ENCODE peak calls at places on chromosomes 6 and 20, in four cellular contexts. I is A549, N is SK-N-SH, P is K562. F is an unnamed sample.

GRCh38 chr6:115796061-115796460 is 264.6 kb downstream of the FRK start:
- DNase-seq in P (no peak), I (no peak), N (no peak), F (no peak)

GRCh38 chr6:22041797-22042489 is 254.9 kb downstream of the PRL start:
- DNase-seq in P (no peak), N (no peak), I (no peak), F (peak)

GRCh38 chr20:35000311-35000921 is 44.7 kb downstream of the MYH7B start:
- DNase-seq in I (no peak), N (no peak), P (no peak), F (no peak)

GRCh38 chr6:39051399-39052122 is 3.0 kb downstream of the GLP1R start:
- DNase-seq in I (no peak), N (no peak), P (no peak), F (no peak)

GRCh38 chr20:61520076-61520639 is 268.1 kb downstream of the CDH4 start:
- DNase-seq in P (no peak), N (no peak), I (no peak), F (no peak)

GRCh38 chr6:150290429-150290828 is 78.4 kb upstream of the IYD start:
- DNase-seq in I (no peak), P (no peak), N (no peak), F (peak)

GRCh38 chr20:21522479-21523397 is 8.9 kb upstream of the NKX2-2 start:
- DNase-seq in N (peak), P (no peak), I (no peak), F (no peak)

GRCh38 chr6:145406733-145407256 is 328.5 kb downstream of the EPM2A start:
- DNase-seq in N (no peak), I (no peak), P (no peak), F (no peak)

GRCh38 chr20:39111359-39112195 is 149.4 kb downstream of the DHX35 start:
- DNase-seq in N (no peak), P (no peak), I (no peak), F (no peak)

GRCh38 chr20:7770578-7770977 is 169.7 kb downstream of the HAO1 start:
- DNase-seq in P (no peak), N (no peak), I (no peak), F (no peak)

GRCh38 chr6:150464966-150465365 is 96.2 kb downstream of the IYD start:
- DNase-seq in I (no peak), P (no peak), N (no peak), F (no peak)

DNA sequence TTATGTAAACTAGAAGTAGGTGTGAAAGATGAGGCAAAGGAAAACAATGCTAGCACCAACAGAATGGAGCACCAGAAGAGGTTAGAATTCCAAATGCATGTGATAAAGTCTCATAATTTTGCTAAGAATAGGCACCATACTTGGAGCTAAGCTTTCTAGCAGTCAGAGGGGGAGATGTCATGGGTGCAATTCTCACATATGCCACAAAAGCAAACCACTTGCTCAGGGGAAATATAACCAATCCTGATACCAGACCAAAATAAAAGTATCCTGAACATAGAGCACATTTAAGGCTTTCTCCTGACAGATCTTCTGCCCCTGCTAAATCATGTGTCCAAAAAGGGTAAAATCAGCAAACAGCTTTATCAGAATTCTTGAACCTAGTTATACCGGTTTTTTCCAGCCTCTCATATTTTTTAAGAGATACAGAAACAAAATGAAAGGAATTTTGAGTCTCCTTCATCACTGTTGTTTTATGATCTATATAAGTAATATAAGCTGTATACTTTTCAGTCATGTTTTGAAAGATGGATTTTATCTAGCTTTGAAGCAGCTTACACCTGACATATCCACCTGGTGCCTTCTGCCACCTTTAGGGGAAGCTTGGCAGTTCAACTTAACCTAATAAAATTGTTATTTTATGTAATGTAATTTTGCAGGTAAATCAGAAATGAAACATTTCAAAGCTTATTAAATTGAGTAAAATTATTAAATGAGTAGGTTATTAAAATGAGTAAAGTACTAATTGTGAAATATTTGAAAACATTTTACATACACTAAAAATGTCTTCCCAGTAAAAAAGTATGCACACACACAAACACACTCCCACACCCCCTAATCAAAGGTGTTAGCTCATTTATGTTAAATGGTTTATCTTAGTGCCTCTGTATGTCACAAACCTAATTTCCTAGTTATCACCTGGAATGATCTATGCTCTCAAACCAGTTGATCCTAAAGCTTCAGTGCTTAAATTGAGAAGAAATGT is 2.8 kb downstream of the SPO11 start:
- DNase-seq in N (no peak), I (peak), P (no peak), F (no peak)
- TF ChIP-seq RCOR1 in N (no peak), I (no peak), P (no peak), F (no peak)

GRCh38 chr6:152301021-152301805 is 335.9 kb downstream of the SYNE1 start:
- DNase-seq in P (no peak), N (no peak), I (no peak), F (peak)
- TF ChIP-seq RCOR1 in P (no peak), N (no peak), I (no peak), F (no peak)

GRCh38 chr6:108621117-108621516 is 60.4 kb downstream of the FOXO3 start:
- DNase-seq in P (no peak), N (no peak), I (no peak), F (peak)
- TF ChIP-seq RCOR1 in P (no peak), N (no peak), I (no peak), F (peak)

DNA sequence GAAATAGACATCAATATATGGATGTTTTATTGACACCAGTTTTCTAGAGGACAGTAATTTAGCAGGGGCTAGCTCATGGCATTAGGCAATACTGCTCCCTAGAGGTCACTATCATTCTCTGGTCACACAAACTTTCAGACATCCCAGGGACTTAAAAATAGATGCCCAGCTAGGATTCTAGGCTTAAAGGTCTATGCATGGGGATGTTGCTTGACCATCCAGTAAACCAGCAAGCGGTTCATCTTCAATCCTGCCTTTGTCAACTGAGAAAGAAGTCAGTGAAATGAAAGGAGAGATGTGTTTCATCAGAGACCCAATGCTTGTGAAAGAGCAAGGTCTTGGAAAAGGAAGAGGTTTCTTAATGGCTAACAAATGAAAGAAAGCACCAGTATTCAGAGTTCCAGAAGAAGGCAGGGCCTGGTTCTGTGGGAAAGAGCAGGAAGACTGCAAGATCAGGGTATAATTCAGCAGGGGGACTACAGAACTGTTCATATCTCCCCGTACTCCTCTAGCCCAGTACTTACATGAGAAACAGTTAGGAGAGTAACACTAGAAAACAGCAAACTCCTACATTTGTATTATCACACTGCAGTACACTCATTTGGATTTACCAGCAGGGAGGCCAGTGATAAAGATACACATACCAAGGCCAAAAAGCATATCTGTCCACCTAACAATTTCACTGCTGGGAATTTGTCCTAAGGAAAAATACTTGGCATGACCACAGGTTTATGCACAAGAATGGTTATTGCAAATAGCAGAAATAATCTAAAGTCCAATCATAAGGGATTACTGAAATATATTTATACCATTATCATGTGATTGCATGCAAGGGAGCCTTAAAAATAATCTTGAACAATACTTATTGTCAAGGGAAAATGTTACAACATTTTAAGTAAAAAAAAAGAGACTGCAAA is 151.4 kb upstream of the LAMA2 start:
- DNase-seq in P (no peak), I (peak), N (peak), F (peak)
- TF ChIP-seq RCOR1 in P (no peak), I (no peak), N (no peak), F (no peak)

GRCh38 chr20:17993546-17993945 is 24.7 kb downstream of the MGME1 start:
- DNase-seq in I (no peak), N (no peak), P (no peak), F (no peak)
- TF ChIP-seq RCOR1 in I (no peak), N (no peak), P (no peak), F (no peak)

GRCh38 chr20:59192533-59192896 is 28.9 kb downstream of the ZNF831 start:
- DNase-seq in P (no peak), N (no peak), I (no peak), F (no peak)

GRCh38 chr20:59193325-59193724 is 29.7 kb downstream of the ZNF831 start:
- DNase-seq in I (no peak), N (no peak), P (no peak), F (no peak)

GRCh38 chr20:59191756-59192532 is 28.3 kb downstream of the ZNF831 start:
- DNase-seq in N (no peak), I (no peak), P (no peak), F (no peak)

GRCh38 chr20:59195316-59195993 is 31.8 kb downstream of the ZNF831 start:
- DNase-seq in N (no peak), I (no peak), P (no peak), F (no peak)

DNA sequence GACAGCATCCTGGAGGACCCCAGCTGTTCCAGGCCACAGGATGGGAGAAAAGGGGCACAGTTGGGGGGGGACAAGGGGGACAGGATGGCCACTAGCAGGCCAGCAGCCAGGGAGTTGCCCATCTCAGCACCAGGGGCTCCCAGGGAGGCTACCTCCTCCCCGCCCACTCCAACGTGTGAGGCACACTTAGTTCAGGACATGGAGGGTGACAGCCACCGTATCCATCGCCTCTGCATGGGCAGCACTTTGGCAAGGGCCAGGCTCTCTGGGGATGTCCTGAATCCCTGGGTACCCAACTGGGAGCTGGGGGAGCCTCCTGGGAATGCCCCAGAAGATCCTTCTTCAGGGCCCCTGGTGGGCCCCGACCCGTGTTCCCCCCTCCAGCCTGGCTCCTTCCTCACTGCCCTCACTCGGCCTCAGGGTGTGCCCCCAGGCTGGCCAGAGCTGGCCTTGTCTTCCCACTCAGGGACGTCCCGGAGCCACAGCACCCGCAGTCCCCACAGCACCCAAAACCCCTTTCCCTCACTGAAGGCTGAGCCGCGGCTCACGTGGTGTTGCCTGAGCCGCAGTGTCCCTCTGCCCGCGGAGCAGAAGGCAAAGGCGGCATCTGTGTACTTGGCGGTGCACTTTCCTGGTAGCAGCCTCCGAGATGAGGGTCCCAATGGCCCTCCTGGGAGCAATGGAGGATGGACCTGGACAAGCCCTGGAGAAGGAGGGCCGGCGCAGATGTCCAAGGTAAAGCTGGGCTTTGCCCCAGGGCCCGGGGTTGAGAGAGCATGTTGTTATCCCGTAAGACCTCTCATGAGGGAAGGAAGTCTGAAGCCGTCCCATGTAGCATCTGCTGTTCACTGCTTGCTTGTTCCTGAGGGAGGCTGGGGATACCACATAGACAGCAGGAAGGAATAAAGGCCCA is 30.7 kb downstream of the ZNF831 start:
- DNase-seq in P (no peak), I (no peak), N (no peak), F (no peak)
- TF ChIP-seq RCOR1 in P (no peak), I (no peak), N (no peak), F (no peak)

GRCh38 chr6:15299430-15300131 is 53.7 kb downstream of the JARID2 start:
- DNase-seq in N (no peak), I (no peak), P (peak), F (peak)
- TF ChIP-seq RCOR1 in N (no peak), I (no peak), P (no peak), F (no peak)

GRCh38 chr6:108078191-108078590 is 3.6 kb upstream of the OSTM1 start:
- DNase-seq in N (no peak), I (no peak), P (no peak), F (no peak)

GRCh38 chr6:108074359-108075144 is at the start of gene OSTM1:
- DNase-seq in N (peak), P (peak), I (peak), F (peak)

GRCh38 chr6:108083349-108083748 is 8.8 kb upstream of the OSTM1 start:
- DNase-seq in P (no peak), N (no peak), I (no peak), F (no peak)

GRCh38 chr6:108082539-108082938 is 8.0 kb upstream of the OSTM1 start:
- DNase-seq in N (no peak), I (no peak), P (no peak), F (no peak)

DNA sequence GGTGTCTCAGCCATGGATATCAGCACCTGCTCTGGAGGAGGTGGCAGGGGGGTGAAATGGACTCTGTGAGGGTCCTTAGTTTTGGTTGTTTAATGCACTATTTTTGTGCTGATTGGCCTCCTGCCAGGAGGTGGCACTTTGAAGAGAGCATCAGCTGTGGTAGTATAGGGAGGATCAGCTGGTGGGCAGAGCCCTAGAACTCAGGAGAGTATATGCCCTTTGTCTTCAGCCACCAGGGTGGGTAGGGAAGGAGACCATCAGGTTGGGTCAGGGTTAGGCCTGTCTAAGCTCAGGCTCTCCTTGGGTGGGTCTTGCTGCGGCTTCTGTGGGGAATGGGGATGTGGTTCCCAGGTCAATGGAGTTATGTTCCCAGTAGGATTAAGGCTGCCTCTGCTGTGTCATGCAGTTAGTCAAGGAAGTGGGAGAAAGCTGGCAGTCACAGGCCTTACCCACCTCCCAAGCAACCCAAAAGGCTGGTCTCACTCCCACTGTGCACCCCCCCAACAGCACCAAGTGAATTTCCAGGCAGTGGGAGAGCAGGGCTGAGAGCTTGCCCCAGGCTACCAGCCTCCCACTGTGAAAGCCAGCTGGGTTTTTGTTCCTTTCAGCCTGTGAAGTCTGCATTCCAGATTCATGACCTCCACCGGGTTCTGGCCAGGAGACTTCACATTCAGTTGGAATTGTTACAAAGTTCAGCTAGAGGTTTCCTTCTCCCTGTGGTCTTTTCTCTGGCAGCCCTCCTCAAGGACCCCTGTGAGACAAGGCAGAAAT is 5.7 kb upstream of the OSTM1 start:
- DNase-seq in P (no peak), I (peak), N (no peak), F (peak)
- TF ChIP-seq RCOR1 in P (no peak), I (no peak), N (no peak), F (no peak)

GRCh38 chr6:158660331-158660730 is 10.5 kb downstream of the SYTL3 start:
- DNase-seq in P (peak), I (peak), N (peak), F (no peak)

GRCh38 chr6:158653577-158654354 is 3.9 kb downstream of the SYTL3 start:
- DNase-seq in P (no peak), N (no peak), I (no peak), F (peak)

GRCh38 chr6:158654498-158654897 is 4.6 kb downstream of the SYTL3 start:
- DNase-seq in N (peak), P (no peak), I (no peak), F (peak)

GRCh38 chr6:158654960-158655485 is 5.2 kb downstream of the SYTL3 start:
- DNase-seq in I (no peak), P (no peak), N (no peak), F (peak)

DNA sequence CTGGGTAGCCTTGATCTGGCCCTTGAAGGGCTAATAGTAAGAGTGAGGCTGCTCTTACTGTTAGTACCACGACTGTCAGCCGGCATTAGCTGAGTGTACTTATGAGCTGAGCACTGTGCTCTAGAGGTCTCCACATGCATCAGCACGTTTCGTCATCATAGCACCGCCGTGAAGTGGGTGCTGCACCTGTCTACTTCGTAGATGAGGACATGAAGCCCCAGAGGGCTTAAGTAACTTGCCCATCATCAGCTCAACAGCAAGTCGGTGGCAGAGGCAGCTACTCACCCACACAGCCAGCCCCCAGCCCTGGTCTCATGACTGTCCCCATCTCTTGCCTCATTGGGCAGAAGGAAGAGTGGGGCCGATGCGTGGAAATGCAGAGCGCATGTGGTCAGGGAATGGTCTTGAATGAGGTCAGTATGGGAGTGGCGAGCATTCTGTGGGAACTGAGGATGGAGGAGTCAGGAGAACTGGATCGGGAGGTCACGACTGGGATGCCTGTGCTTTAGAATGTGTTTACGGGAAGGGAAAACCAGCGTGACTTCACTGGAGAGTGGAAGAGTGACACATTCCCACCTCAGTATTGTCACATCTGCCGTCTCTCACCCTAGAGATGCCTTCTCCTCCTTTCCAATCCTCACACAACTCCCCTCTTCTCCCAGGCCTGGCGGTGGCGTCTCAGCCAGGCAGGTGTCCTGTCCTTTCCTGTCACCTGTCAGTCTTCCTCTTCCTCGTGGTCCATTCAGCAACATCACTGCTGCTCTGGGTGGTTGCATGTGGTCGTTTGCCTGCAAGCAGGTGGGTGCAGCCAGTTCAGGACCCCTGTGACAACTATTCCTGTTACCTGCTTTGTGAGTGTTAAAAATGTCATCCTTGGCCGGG is 6.0 kb downstream of the SYTL3 start:
- DNase-seq in N (no peak), P (no peak), I (no peak), F (peak)
- TF ChIP-seq RCOR1 in N (no peak), P (no peak), I (no peak), F (no peak)